ENCODE peak calls at places on chromosomes 3 and 15, in seven cellular contexts. U, X, C, J, Y, W and I are unnamed samples.
A peak's percentile ranks its signal among the peaks of the same experiment; 100 is the strongest.

GRCh38 chr3:197394464-197395321 is 96.3 kb upstream of the DLG1 start:
- DNase-seq in X (no peak), U (no peak), C (peak; percentile 32), W (peak; percentile 100), J (no peak), Y (peak; percentile 100), I (no peak)

GRCh38 chr15:73947651-73948050 is 21.4 kb downstream of the LOXL1 start:
- DNase-seq in W (no peak), Y (no peak), U (no peak), J (no peak), C (no peak), X (no peak), I (no peak)

GRCh38 chr15:58966698-58967097 is 20.8 kb upstream of the RNF111 start:
- DNase-seq in W (peak; percentile 75), J (no peak), Y (peak; percentile 59), X (no peak), U (no peak), C (no peak), I (no peak)

GRCh38 chr15:70605606-70606410 is 157.6 kb downstream of the UACA start:
- DNase-seq in W (peak; percentile 22), J (peak; percentile 19), X (no peak), U (no peak), C (peak; percentile 32), Y (peak; percentile 55), I (no peak)

GRCh38 chr15:80367094-80367493 is 37.1 kb upstream of the ARNT2 start:
- DNase-seq in W (peak; percentile 69), J (no peak), X (no peak), Y (peak; percentile 41), C (no peak), U (no peak), I (no peak)

GRCh38 chr3:73681610-73682009 is 56.9 kb upstream of the PDZRN3 start:
- DNase-seq in C (peak; percentile 12), J (no peak), X (no peak), U (no peak), Y (peak; percentile 65), W (peak; percentile 46), I (no peak)

GRCh38 chr3:154776549-154777230 is 303.4 kb upstream of the MME start:
- DNase-seq in W (no peak), U (no peak), C (no peak), X (no peak), Y (no peak), J (no peak), I (no peak)

GRCh38 chr3:142027713-142028112 is 121.6 kb downstream of the TFDP2 start:
- DNase-seq in X (peak; percentile 54), C (no peak), Y (peak; percentile 59), U (peak; percentile 40), J (peak; percentile 52), W (peak; percentile 71), I (no peak)

GRCh38 chr15:41629436-41629835 is 30.8 kb upstream of the MGA start:
- DNase-seq in C (no peak), U (no peak), X (no peak), Y (no peak), W (no peak), J (no peak), I (no peak)

GRCh38 chr3:137792633-137793271 is 28.6 kb downstream of the SOX14 start:
- DNase-seq in C (no peak), U (no peak), X (no peak), Y (peak; percentile 49), J (no peak), W (peak; percentile 64), I (no peak)